ENCODE peak calls at places on chromosomes 12 and 14, in five cellular contexts. B is adrenal gland, T is breast epithelium, I is WERI-Rb-1, Z is keratinocyte. X is an unnamed sample.

GRCh38 chr14:105450123-105450505 is 24.5 kb upstream of the CRIP2 start:
- DNase-seq in Z (no peak), B (no peak), T (no peak), I (no peak), X (no peak)

GRCh38 chr12:40107803-40108620 is 2.1 kb upstream of the SLC2A13 start:
- DNase-seq in B (peak; percentile 52), Z (no peak), T (no peak), I (no peak), X (no peak)

GRCh38 chr12:13103391-13104033 is at the start of gene GSG1:
- DNase-seq in B (no peak), I (no peak), Z (no peak), T (no peak), X (no peak)

GRCh38 chr12:85626031-85626781 is 210.0 kb downstream of the RASSF9 start:
- DNase-seq in I (no peak), T (no peak), B (no peak), Z (no peak), X (no peak)

GRCh38 chr12:101013993-101014392 is 196.0 kb downstream of the SLC5A8 start:
- DNase-seq in I (no peak), B (no peak), T (no peak), Z (no peak), X (no peak)

GRCh38 chr14:31927348-31927826 is 149.7 kb upstream of the ARHGAP5 start:
- DNase-seq in Z (no peak), I (no peak), T (no peak), B (no peak), X (no peak)

GRCh38 chr14:69249603-69250002 is 10.4 kb upstream of the GALNT16 start:
- DNase-seq in T (no peak), Z (no peak), B (no peak), I (no peak), X (no peak)

GRCh38 chr14:60573943-60574496 is 65.1 kb downstream of the SIX6 start:
- DNase-seq in I (no peak), B (no peak), Z (no peak), T (no peak), X (no peak)

GRCh38 chr12:131065801-131066200 is 112.1 kb downstream of the ADGRD1 start:
- DNase-seq in T (no peak), Z (no peak), I (no peak), B (no peak), X (no peak)

DNA sequence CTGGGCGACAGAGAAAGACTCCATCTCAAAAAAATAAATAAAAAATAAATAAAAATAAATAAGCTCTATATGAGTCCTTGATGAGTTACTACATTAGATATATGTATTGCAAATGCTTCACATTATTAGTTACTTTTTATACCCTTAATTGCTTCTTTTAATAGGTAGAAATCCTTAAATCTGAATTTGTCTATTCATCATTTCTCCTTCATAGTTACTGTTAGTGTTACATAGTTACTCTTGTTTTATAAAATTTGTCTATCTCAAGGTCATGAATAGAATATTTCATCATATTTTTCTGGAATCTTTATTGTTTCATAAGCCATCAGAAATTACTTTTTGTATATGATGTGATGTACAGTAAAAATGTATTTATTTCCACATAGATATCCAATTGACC is 1624.8 kb upstream of the FLRT2 start:
- DNase-seq in T (no peak), B (no peak), Z (no peak), I (no peak), X (no peak)
- H3K9me3 ChIP-seq in T (no peaks in the 10 kb centered on the region), B (no peaks in the 10 kb centered on the region), Z (no peaks in the 10 kb centered on the region), I (no peaks in the 10 kb centered on the region), X (no peaks in the 10 kb centered on the region)

DNA sequence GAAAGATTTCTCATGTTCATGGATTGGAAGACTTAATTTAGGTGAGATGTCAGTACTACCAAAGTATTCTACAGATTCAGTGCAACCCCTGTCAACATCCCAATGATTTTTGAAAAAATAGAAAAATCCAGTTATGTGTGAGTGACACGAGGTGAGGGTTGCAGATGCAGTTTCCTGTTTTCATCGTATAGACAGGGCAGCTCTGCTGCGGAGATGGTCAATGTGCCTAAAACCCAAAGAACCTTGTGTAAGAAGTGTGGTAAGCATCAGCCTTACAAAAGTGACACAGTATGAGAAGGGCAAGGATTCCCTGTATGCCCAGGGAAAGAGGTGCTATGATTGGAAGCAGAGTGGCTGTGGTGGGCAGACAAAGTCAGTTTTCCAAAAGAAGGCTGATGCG is 94.4 kb downstream of the SCAF11 start:
- DNase-seq in T (no peak), I (no peak), Z (no peak), B (no peak), X (no peak)
- H3K27ac ChIP-seq in T (no peak overlapping the region), I (no peak overlapping the region), Z (no peak overlapping the region), B (no peak overlapping the region), X (no peak overlapping the region)

DNA sequence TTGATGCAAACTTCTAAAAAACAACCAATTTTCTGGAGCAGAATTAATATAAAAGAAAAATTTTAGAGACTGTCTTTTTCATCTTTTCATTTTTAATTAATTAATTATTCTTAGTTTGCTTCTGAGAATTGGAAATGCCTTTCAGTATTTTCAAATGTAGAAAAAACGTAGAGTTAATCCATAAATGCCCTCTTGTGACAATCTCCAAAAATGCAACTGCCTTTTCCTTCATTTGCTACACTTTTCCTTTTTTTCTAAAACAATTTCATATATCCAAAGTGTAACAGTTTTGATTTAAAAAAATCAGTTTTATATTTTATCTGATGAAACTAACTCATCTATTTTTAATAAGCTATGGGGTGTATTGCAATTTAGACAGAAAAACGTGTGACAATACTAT is 409.3 kb downstream of the PRKD1 start:
- DNase-seq in T (no peak), Z (no peak), B (no peak), I (no peak), X (no peak)
- TF ChIP-seq CTCF in T (no peak), Z (no peak), B (no peak), I (peak; percentile 13), X (no peak)

GRCh38 chr12:34302131-34302885 is 280.0 kb downstream of the ALG10 start:
- DNase-seq in Z (no peak), T (no peak), B (no peak), I (no peak), X (no peak)

GRCh38 chr12:34299802-34300193 is 277.5 kb downstream of the ALG10 start:
- DNase-seq in Z (no peak), T (no peak), B (no peak), I (no peak), X (no peak)

GRCh38 chr12:34301251-34302130 is 279.2 kb downstream of the ALG10 start:
- DNase-seq in B (no peak), Z (no peak), I (no peak), T (no peak), X (no peak)

GRCh38 chr12:34298971-34299801 is 276.9 kb downstream of the ALG10 start:
- DNase-seq in I (no peak), B (no peak), T (no peak), Z (no peak), X (no peak)

GRCh38 chr12:34300376-34301250 is 278.3 kb downstream of the ALG10 start:
- DNase-seq in T (no peak), B (no peak), I (no peak), Z (no peak), X (no peak)
- H3K9me3 ChIP-seq in T (peaks cover 55% of the 10 kb centered on the region), B (no peaks in the 10 kb centered on the region), I (no peaks in the 10 kb centered on the region), Z (peaks cover 20% of the 10 kb centered on the region), X (no peaks in the 10 kb centered on the region)

GRCh38 chr12:119363490-119363889 is 29.0 kb downstream of the CCDC60 start:
- DNase-seq in I (no peak), B (no peak), Z (no peak), T (no peak), X (no peak)
- H3K27ac ChIP-seq in I (no peak overlapping the region), B (no peak overlapping the region), Z (no peak overlapping the region), T (no peak overlapping the region), X (no peak overlapping the region)

GRCh38 chr12:121942145-121942718 is 23.8 kb downstream of the CFAP251 start:
- DNase-seq in T (no peak), Z (no peak), B (no peak), I (no peak), X (no peak)

GRCh38 chr12:121939992-121940766 is 21.8 kb downstream of the CFAP251 start:
- DNase-seq in B (no peak), Z (no peak), T (no peak), I (no peak), X (no peak)

GRCh38 chr12:121943926-121944325 is 25.5 kb downstream of the CFAP251 start:
- DNase-seq in Z (no peak), B (no peak), I (no peak), T (no peak), X (no peak)

GRCh38 chr12:121937654-121938053 is 19.3 kb downstream of the CFAP251 start:
- DNase-seq in B (no peak), T (no peak), I (no peak), Z (no peak), X (no peak)

DNA sequence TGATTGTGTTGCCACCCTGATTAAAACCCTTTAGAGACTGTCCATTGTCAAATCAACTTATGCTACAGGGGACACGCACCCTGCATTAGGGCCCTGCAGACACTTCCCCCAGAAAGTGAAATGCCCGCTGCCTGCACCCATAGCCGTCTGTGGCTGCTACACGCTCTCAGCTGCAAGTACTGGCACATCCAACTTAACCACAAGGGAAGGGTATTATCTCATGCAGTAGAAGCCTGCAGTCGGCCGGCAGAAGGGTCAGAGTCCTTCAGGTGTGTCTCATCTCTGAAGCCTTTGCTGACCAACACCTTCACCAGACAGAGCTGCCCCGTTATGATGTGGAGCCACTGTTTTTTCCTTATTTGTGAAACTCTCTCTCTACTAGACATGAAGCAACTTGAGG is 20.8 kb downstream of the CFAP251 start:
- DNase-seq in T (no peak), Z (no peak), I (no peak), B (no peak), X (no peak)
- TF ChIP-seq CTCF in T (no peak), Z (no peak), I (no peak), B (no peak), X (no peak)

GRCh38 chr12:69189378-69189978 is 49.9 kb upstream of the CPSF6 start:
- DNase-seq in B (no peak), Z (no peak), T (no peak), I (no peak), X (no peak)
- H3K9me3 ChIP-seq in B (no peaks in the 10 kb centered on the region), Z (no peaks in the 10 kb centered on the region), T (no peaks in the 10 kb centered on the region), I (peaks cover 14% of the 10 kb centered on the region), X (no peaks in the 10 kb centered on the region)

GRCh38 chr14:54105898-54106297 is 149.3 kb upstream of the BMP4 start:
- DNase-seq in B (no peak), Z (peak; percentile 68), T (no peak), I (no peak), X (no peak)
- H3K27ac ChIP-seq in B (no peak overlapping the region), Z (peak overlapping the region; percentile 84), T (no peak overlapping the region), I (no peak overlapping the region), X (no peak overlapping the region)

X was measured in prostate gland.